ENCODE peak calls at places on chromosomes 1 and 21, in seven cellular contexts. M is SK-N-DZ; X is chondrocyte; Z is Right ventricle myocardium inferior; V is A549; P is ACHN; R is stimulated activated CD8-positive, alpha-beta memory T cell treated with anti-CD3 and anti-CD28 coated beads, Interleukin-4, amount 100 ng/mL, for 1 hour. H is an unnamed sample.

GRCh38 chr21:44894687-44895302 is 21.3 kb upstream of the PTTG1IP start:
- DNase-seq in V (no peak), P (no peak), Z (peak), R (no peak), X (peak), M (no peak), H (no peak)

GRCh38 chr1:57393058-57393457 is 30.8 kb downstream of the DAB1 start:
- DNase-seq in R (no peak), V (no peak), M (no peak), X (no peak), Z (no peak), P (no peak), H (no peak)

GRCh38 chr1:206579747-206580437 is 32.4 kb downstream of the EIF2D start:
- DNase-seq in P (no peak), X (no peak), M (no peak), Z (peak), R (peak), V (no peak), H (no peak)

GRCh38 chr1:921011-921837 is 2.5 kb upstream of the SAMD11 start:
- DNase-seq in R (no peak), X (no peak), M (peak), P (peak), V (peak), Z (peak), H (peak)

GRCh38 chr21:29433366-29434059 is 134.8 kb downstream of the BACH1 start:
- DNase-seq in X (no peak), P (no peak), Z (no peak), V (no peak), M (no peak), R (no peak), H (no peak)

GRCh38 chr1:208007938-208008342 is 97.0 kb upstream of the CD34 start:
- DNase-seq in V (peak), X (no peak), Z (no peak), R (no peak), M (peak), P (no peak), H (no peak)

GRCh38 chr21:20882462-20883415 is 115.5 kb upstream of the NCAM2 start:
- DNase-seq in R (no peak), M (peak), Z (no peak), P (peak), V (peak), X (no peak), H (peak)

GRCh38 chr21:15121655-15122120 is 56.9 kb upstream of the NRIP1 start:
- DNase-seq in R (no peak), Z (no peak), V (peak), M (no peak), P (no peak), X (no peak), H (peak)

GRCh38 chr1:171794085-171794484 is 12.6 kb downstream of the METTL13 start:
- DNase-seq in V (no peak), P (peak), X (no peak), R (no peak), Z (no peak), M (no peak), H (no peak)

GRCh38 chr21:45620201-45620600 is 23.3 kb upstream of the PCBP3 start:
- DNase-seq in V (no peak), P (no peak), R (no peak), X (peak), M (no peak), Z (no peak), H (no peak)

GRCh38 chr1:34816778-34817177 is 24.0 kb downstream of the GJA4 start:
- DNase-seq in X (no peak), P (no peak), R (no peak), V (no peak), M (no peak), Z (no peak), H (no peak)

GRCh38 chr1:204263240-204263848 is 49.6 kb upstream of the GOLT1A start:
- DNase-seq in M (peak), R (no peak), Z (no peak), V (no peak), X (no peak), P (no peak), H (no peak)

GRCh38 chr1:2330035-2330434 is 61.3 kb downstream of the MORN1 start:
- DNase-seq in M (no peak), R (no peak), X (no peak), V (no peak), P (no peak), Z (no peak), H (no peak)

GRCh38 chr1:75079535-75080290 is 54.5 kb upstream of the LHX8 start:
- DNase-seq in X (no peak), P (no peak), M (peak), Z (no peak), R (no peak), V (no peak), H (no peak)

GRCh38 chr1:35449334-35450008 is 107.7 kb downstream of the KIAA0319L start:
- DNase-seq in V (no peak), P (peak), R (no peak), X (no peak), M (no peak), Z (no peak), H (no peak)

GRCh38 chr1:31702836-31703404 is 897 bp downstream of the COL16A1 start:
- DNase-seq in P (no peak), X (no peak), Z (no peak), R (no peak), V (no peak), M (no peak), H (no peak)

GRCh38 chr1:73813726-73814125 is 384.2 kb downstream of the LRRIQ3 start:
- DNase-seq in Z (no peak), P (no peak), X (no peak), M (no peak), R (no peak), V (peak), H (peak)

GRCh38 chr1:89259283-89259971 is 13.2 kb downstream of the GBP5 start:
- DNase-seq in Z (peak), R (no peak), M (no peak), X (no peak), P (no peak), V (no peak), H (no peak)

GRCh38 chr1:45658171-45658570 is 28.2 kb downstream of the GPBP1L1 start:
- DNase-seq in R (no peak), P (no peak), V (no peak), Z (no peak), M (no peak), X (no peak), H (no peak)

GRCh38 chr1:117060441-117061317 is 553 bp downstream of the TTF2 start:
- DNase-seq in Z (no peak), M (peak), X (no peak), P (peak), V (peak), R (no peak), H (peak)

GRCh38 chr1:27057801-27058647 is 45.4 kb upstream of the TENT5B start:
- DNase-seq in M (no peak), X (no peak), V (no peak), R (no peak), P (no peak), Z (no peak), H (no peak)

GRCh38 chr21:42865361-42866160 is 13.8 kb downstream of the WDR4 start:
- DNase-seq in R (no peak), P (no peak), M (no peak), X (no peak), Z (peak), V (no peak), H (no peak)

GRCh38 chr1:59631561-59631960 is 183.2 kb upstream of the HOOK1 start:
- DNase-seq in X (no peak), R (no peak), M (no peak), P (no peak), Z (no peak), V (no peak), H (no peak)

GRCh38 chr21:33587792-33588484 is 546 bp downstream of the DONSON start:
- DNase-seq in R (no peak), M (peak), X (no peak), Z (peak), P (peak), V (peak), H (peak)

GRCh38 chr1:113027008-113027407 is 46.0 kb upstream of the LRIG2 start:
- DNase-seq in R (no peak), Z (no peak), P (no peak), M (no peak), V (no peak), X (no peak), H (no peak)

GRCh38 chr1:207152792-207153434 is 48.9 kb downstream of the C4BPA start:
- DNase-seq in V (peak), R (no peak), Z (no peak), P (no peak), M (no peak), X (no peak), H (no peak)

GRCh38 chr1:28819020-28819419 is 7.0 kb downstream of the OPRD1 start:
- DNase-seq in P (no peak), V (no peak), Z (no peak), R (no peak), X (no peak), M (no peak), H (no peak)

GRCh38 chr1:230758705-230759354 is 11.6 kb downstream of the CAPN9 start:
- DNase-seq in X (no peak), P (no peak), R (no peak), V (no peak), M (peak), Z (no peak), H (no peak)